ENCODE peak calls at places on chromosomes 5 and 9, in eight cellular contexts. Y is upper lobe of left lung, L is A549, X is transverse colon, I is H1, G is suprapubic skin, C is sigmoid colon, R is K562. S is an unnamed sample. For H3K4me1, the result is how much of the 10 kb centered on the place peaks cover.

GRCh38 chr5:172858990-172859811 is 25.1 kb downstream of the ERGIC1 start:
- DNase-seq in Y (no peak), L (peak), X (peak), I (no peak), G (peak), C (peak), R (no peak), S (peak)

GRCh38 chr9:117340422-117340821 is 74.4 kb downstream of the ASTN2 start:
- DNase-seq in Y (no peak), L (no peak), X (no peak), I (no peak), G (no peak), C (no peak), R (no peak), S (no peak)

GRCh38 chr5:68950111-68950510 is 143.7 kb upstream of the SLC30A5 start:
- DNase-seq in Y (no peak), L (no peak), X (no peak), I (no peak), G (no peak), C (no peak), R (no peak), S (no peak)

GRCh38 chr5:141641634-141642278 is 5.0 kb downstream of the RELL2 start:
- DNase-seq in Y (no peak), L (peak), X (no peak), I (no peak), G (no peak), C (no peak), R (peak), S (no peak)

GRCh38 chr5:98721231-98721928 is 52.1 kb upstream of the RGMB start:
- DNase-seq in Y (no peak), L (no peak), X (no peak), I (no peak), G (no peak), C (no peak), R (no peak), S (no peak)

GRCh38 chr9:107489144-107489673 is 360 bp downstream of the KLF4 start:
- DNase-seq in Y (no peak), L (no peak), X (peak), I (no peak), G (peak), C (no peak), R (no peak), S (no peak)

GRCh38 chr9:88952086-88952615 is 39.1 kb upstream of the S1PR3 start:
- DNase-seq in Y (no peak), L (no peak), X (no peak), I (no peak), G (no peak), C (no peak), R (no peak), S (no peak)

GRCh38 chr9:124242331-124243194 is 15.2 kb upstream of the NEK6 start:
- DNase-seq in Y (no peak), L (no peak), X (peak), I (peak), G (no peak), C (peak), R (no peak), S (no peak)

GRCh38 chr5:113043491-113043931 is 66.9 kb downstream of the DCP2 start:
- DNase-seq in Y (peak), L (no peak), X (no peak), I (peak), G (no peak), C (no peak), R (peak), S (no peak)

GRCh38 chr9:137759649-137760321 is 117.8 kb upstream of the CACNA1B start:
- DNase-seq in Y (peak), L (no peak), X (no peak), I (no peak), G (no peak), C (peak), R (peak), S (no peak)

GRCh38 chr9:94084314-94084713 is at the start of gene PTPDC1:
- DNase-seq in Y (peak), L (no peak), X (no peak), I (peak), G (no peak), C (no peak), R (peak), S (no peak)

GRCh38 chr5:153425914-153426313 is 64.6 kb upstream of the GRIA1 start:
- DNase-seq in Y (no peak), L (no peak), X (no peak), I (peak), G (no peak), C (no peak), R (peak), S (no peak)

GRCh38 chr5:8188874-8189588 is 320.1 kb downstream of the MTRR start:
- DNase-seq in Y (no peak), L (no peak), X (peak), I (no peak), G (no peak), C (no peak), R (no peak), S (peak)

GRCh38 chr9:133955821-133956411 is 36.2 kb downstream of the VAV2 start:
- DNase-seq in Y (peak), L (no peak), X (peak), I (peak), G (no peak), C (no peak), R (no peak), S (no peak)

GRCh38 chr9:129697956-129698757 is 32.7 kb downstream of the PRRX2 start:
- DNase-seq in Y (no peak), L (no peak), X (peak), I (no peak), G (peak), C (peak), R (no peak), S (no peak)

GRCh38 chr9:31807574-31808256 is 576.7 kb upstream of the ACO1 start:
- DNase-seq in Y (peak), L (no peak), X (no peak), I (peak), G (no peak), C (no peak), R (peak), S (no peak)

GRCh38 chr5:69271376-69271775 is 36.7 kb downstream of the CDK7 start:
- DNase-seq in Y (no peak), L (no peak), X (peak), I (no peak), G (no peak), C (no peak), R (peak), S (no peak)

GRCh38 chr5:39892708-39893107 is 467.9 kb upstream of the DAB2 start:
- DNase-seq in Y (no peak), L (no peak), X (no peak), I (no peak), G (no peak), C (no peak), R (no peak), S (no peak)

GRCh38 chr5:131495536-131496399 is 139.3 kb downstream of the RAPGEF6 start:
- DNase-seq in Y (no peak), L (no peak), X (no peak), I (no peak), G (no peak), C (no peak), R (no peak), S (no peak)

GRCh38 chr5:88964831-88965230 is 81.8 kb upstream of the MEF2C start:
- DNase-seq in Y (no peak), L (no peak), X (no peak), I (no peak), G (no peak), C (no peak), R (no peak), S (no peak)
- TF ChIP-seq EP300 in Y (no peak), L (no peak), X (no peak), I (no peak), G (no peak), C (no peak), R (no peak), S (no peak)

GRCh38 chr5:2761921-2762488 is 10.5 kb upstream of the IRX2 start:
- DNase-seq in Y (no peak), L (no peak), X (no peak), I (no peak), G (no peak), C (no peak), R (no peak), S (no peak)

GRCh38 chr5:2767089-2767488 is 15.6 kb upstream of the IRX2 start:
- DNase-seq in Y (no peak), L (no peak), X (no peak), I (no peak), G (no peak), C (no peak), R (no peak), S (no peak)

GRCh38 chr5:2763533-2763794 is 12.0 kb upstream of the IRX2 start:
- DNase-seq in Y (no peak), L (no peak), X (no peak), I (no peak), G (no peak), C (no peak), R (no peak), S (no peak)

GRCh38 chr5:2762744-2763532 is 11.5 kb upstream of the IRX2 start:
- DNase-seq in Y (no peak), L (no peak), X (no peak), I (no peak), G (no peak), C (no peak), R (no peak), S (no peak)

GRCh38 chr5:2764581-2764980 is 13.1 kb upstream of the IRX2 start:
- DNase-seq in Y (no peak), L (no peak), X (no peak), I (no peak), G (no peak), C (no peak), R (no peak), S (no peak)
- H3K4me1 ChIP-seq in Y (under half), L (under half), X (under half), I (under half), G (under half), C (under half), R (under half), S (under half)

DNA sequence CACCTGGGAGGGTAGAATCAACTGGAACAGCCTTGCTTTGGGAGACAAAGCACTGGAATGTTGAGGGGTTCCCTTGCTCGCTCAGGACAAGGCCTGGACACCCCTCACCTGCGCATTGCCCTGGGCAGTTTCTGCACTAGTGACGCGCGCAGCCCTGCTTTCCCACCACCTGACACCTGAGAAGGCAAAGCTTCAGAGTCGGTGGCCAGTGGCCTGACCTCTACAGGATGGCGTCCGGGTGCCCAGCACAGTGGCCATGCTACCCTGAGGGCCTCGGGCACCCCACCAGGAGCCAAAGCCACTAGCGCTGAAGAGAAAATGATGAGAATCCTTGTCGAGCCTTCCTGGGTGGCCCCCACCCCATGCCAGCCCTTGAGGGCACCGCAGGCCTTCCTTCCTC is 161.3 kb downstream of the OLFM1 start:
- DNase-seq in Y (no peak), L (no peak), X (no peak), I (no peak), G (no peak), C (peak), R (no peak), S (no peak)
- TF ChIP-seq CTCF in Y (no peak), L (no peak), X (no peak), I (no peak), G (no peak), C (no peak), R (no peak), S (no peak)

DNA sequence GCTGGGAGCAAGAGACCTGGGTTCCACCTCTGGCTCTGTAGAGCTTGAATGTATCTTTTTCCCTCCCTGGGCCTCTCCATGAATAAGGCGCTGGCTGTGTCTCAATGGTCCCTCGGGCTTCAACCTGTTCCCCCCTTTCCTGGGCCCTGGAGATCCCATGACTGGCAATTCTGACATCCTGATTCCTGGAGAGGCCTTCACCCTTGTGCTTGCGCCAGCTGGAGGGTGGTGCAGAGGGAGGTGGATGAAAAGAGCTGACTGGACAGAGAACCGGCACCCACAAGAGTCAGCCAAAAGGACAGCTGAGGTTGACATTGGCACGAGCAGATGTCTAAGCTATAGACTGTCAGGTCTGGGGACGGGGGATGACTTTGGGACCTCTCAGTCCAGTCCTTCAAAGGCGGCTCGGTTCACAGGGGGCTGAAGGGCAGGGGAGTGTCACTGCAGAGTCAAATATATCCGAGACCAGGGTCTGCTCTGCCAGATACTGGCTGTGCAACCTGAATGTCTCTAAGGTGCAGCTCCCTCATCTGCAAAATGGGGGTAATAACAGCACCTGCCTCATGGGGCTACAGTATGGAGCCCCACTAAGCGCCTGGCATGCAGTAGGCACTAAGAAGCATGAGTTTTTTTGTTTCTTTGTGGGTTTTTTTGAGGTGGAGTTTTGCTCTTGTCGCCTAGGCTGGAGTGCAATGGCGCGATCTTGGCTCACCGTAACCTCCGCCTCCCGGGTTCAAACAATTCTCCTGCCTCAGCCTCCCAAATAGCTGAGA is 13.8 kb downstream of the DNM1 start:
- DNase-seq in Y (no peak), L (no peak), X (no peak), I (no peak), G (no peak), C (no peak), R (no peak), S (no peak)
- TF ChIP-seq EP300 in Y (no peak), L (no peak), X (no peak), I (no peak), G (no peak), C (no peak), R (no peak), S (no peak)

GRCh38 chr9:131395027-131395744 is 1.3 kb downstream of the PRRC2B start:
- DNase-seq in Y (no peak), L (no peak), X (peak), I (peak), G (no peak), C (no peak), R (peak), S (peak)
- H3K4me1 ChIP-seq in Y (under half), L (half or more), X (under half), I (under half), G (half or more), C (under half), R (under half), S (half or more)

GRCh38 chr5:115028557-115028956 is 141.2 kb downstream of the TRIM36 start:
- DNase-seq in Y (no peak), L (no peak), X (no peak), I (no peak), G (no peak), C (no peak), R (no peak), S (no peak)

GRCh38 chr5:115033861-115034260 is 135.8 kb downstream of the TRIM36 start:
- DNase-seq in Y (no peak), L (no peak), X (no peak), I (peak), G (no peak), C (no peak), R (no peak), S (no peak)
- TF ChIP-seq CTCF in Y (no peak), L (no peak), X (no peak), I (peak), G (no peak), C (no peak), R (peak), S (no peak)

GRCh38 chr9:79570449-79571308 is 1.1 kb upstream of the TLE4 start:
- DNase-seq in Y (peak), L (peak), X (peak), I (peak), G (peak), C (peak), R (peak), S (peak)

GRCh38 chr9:79565245-79565644 is 6.5 kb upstream of the TLE4 start:
- DNase-seq in Y (no peak), L (no peak), X (peak), I (no peak), G (no peak), C (no peak), R (no peak), S (no peak)

GRCh38 chr9:79568337-79569084 is 3.3 kb upstream of the TLE4 start:
- DNase-seq in Y (no peak), L (no peak), X (peak), I (no peak), G (no peak), C (no peak), R (no peak), S (no peak)

GRCh38 chr9:79569814-79570448 is 1.8 kb upstream of the TLE4 start:
- DNase-seq in Y (no peak), L (no peak), X (no peak), I (no peak), G (no peak), C (no peak), R (no peak), S (no peak)

DNA sequence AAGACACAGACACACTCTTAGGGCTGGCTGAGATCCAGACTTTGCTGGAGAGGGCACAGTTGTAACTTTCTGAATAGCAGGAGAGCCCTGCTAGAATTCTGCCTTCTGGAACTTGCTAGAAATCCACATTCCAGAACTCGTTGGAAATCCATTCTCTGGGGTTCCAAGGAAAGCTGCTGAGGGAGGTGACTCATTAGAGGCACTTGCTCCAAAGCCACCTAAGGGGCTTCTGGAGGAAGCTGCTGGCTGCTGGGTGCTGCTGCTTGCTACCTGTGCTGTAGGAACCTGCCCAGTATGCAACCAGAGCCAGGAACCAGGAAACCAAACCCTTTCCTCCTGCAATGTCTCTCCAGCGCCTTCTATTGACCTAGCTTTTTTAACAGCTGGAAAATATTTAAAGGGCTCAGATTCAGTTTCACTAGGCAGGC is 4.1 kb upstream of the TLE4 start:
- DNase-seq in Y (no peak), L (no peak), X (no peak), I (no peak), G (no peak), C (no peak), R (no peak), S (no peak)
- TF ChIP-seq EP300 in Y (no peak), L (no peak), X (no peak), I (no peak), G (no peak), C (no peak), R (no peak), S (no peak)

DNA sequence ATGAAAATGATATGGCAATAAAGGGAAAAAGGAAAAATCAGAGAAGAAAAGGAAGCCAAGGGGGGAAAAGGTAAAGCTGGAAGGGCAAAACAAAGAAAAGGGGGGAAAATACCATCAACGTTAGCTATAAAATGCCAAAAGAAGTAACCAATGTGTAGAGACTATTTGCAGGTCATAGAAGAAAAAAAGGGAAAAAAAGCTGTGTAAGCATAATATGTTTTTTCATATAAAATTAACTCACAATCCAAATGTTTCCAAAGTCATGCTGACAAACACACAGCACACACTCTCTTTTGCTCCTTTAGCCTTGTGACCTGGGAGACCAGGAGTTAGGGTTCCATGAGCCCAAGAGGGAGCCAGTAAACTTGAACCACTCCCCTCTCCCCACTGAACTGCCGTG is 18.2 kb downstream of the FBN2 start:
- DNase-seq in Y (no peak), L (no peak), X (no peak), I (no peak), G (no peak), C (no peak), R (no peak), S (no peak)
- H3K4me1 ChIP-seq in Y (under half), L (under half), X (under half), I (under half), G (under half), C (under half), R (under half), S (under half)

DNA sequence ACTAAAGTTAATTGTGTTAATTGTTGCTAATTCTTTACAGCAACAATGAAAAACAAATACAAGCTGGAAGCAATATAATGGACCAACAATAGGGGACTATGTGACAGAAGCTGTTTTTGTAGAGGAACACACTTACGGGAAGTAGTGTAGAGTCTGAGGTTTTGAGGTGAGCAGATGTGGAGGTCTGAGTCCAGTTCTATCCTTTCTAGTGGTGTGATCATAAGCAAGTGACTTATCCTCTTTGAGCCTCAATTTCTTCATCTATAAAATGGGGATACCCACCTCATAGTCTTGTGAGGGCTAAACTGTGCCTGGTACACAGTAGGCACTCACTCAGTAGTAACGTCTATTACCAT is 28.3 kb downstream of the ALG2 start:
- DNase-seq in Y (no peak), L (no peak), X (no peak), I (no peak), G (no peak), C (no peak), R (no peak), S (no peak)
- TF ChIP-seq CTCF in Y (no peak), L (no peak), X (no peak), I (no peak), G (no peak), C (no peak), R (no peak), S (no peak)

DNA sequence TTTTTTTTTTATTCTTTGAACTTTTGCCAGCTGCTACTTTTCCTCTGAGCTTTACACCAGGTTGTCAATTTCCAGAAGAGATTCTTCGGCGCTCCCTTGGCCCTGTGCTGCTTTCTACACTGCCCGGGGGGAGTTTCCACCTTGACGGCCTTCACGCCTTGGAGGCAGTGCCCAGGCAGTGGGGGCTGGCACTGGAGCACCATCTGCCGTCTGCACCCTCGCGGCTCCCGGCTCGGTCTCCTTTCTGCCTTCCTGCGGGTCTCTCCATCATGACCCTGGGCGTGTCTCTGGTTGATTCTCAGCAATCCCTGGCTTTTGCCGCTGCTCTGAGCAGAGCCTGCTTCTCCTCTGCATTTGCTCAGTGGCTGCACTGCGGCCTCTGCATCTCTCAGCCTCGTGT is 2.9 kb downstream of the SLC6A18 start:
- DNase-seq in Y (peak), L (no peak), X (no peak), I (no peak), G (no peak), C (no peak), R (no peak), S (no peak)
- TF ChIP-seq EP300 in Y (no peak), L (no peak), X (no peak), I (no peak), G (no peak), C (no peak), R (no peak), S (no peak)